ENCODE peak calls at places on chromosomes 13 and 19, in five cellular contexts. One of them, this sample, is unnamed.

GRCh38 chr13:110270507-110270906 is 36.5 kb downstream of the COL4A1 start:
- DNase-seq in OCI-LY7: no peak
- DNase-seq in GM23338: no peak
- DNase-seq in PC-3: no peak
- DNase-seq in neural progenitor cell: no peak
- DNase-seq in this sample: no peak

GRCh38 chr13:29767006-29767405 is 83.4 kb downstream of the UBL3 start:
- DNase-seq in OCI-LY7: no peak
- DNase-seq in GM23338: no peak
- DNase-seq in PC-3: no peak
- DNase-seq in neural progenitor cell: no peak
- DNase-seq in this sample: no peak

GRCh38 chr19:35902870-35903475 is 644 bp downstream of the HCST start:
- DNase-seq in OCI-LY7: no peak
- DNase-seq in GM23338: no peak
- DNase-seq in PC-3: no peak
- DNase-seq in neural progenitor cell: no peak
- DNase-seq in this sample: no peak

GRCh38 chr13:33100876-33101275 is 84.7 kb downstream of the KL start:
- DNase-seq in OCI-LY7: no peak
- DNase-seq in GM23338: no peak
- DNase-seq in PC-3: no peak
- DNase-seq in neural progenitor cell: no peak
- DNase-seq in this sample: no peak

GRCh38 chr13:47017476-47017875 is 120.6 kb upstream of the HTR2A start:
- DNase-seq in OCI-LY7: no peak
- DNase-seq in GM23338: no peak
- DNase-seq in PC-3: no peak
- DNase-seq in neural progenitor cell: no peak
- DNase-seq in this sample: no peak

GRCh38 chr19:13055213-13056051 is 47.2 kb downstream of the LYL1 start:
- DNase-seq in OCI-LY7: no peak
- DNase-seq in GM23338: peak
- DNase-seq in PC-3: peak
- DNase-seq in neural progenitor cell: peak
- DNase-seq in this sample: peak

GRCh38 chr19:12720851-12721655 is 2.7 kb downstream of the TNPO2 start:
- DNase-seq in OCI-LY7: peak
- DNase-seq in GM23338: peak
- DNase-seq in PC-3: peak
- DNase-seq in neural progenitor cell: peak
- DNase-seq in this sample: peak

GRCh38 chr13:106570354-106570822 is 2.5 kb upstream of the ARGLU1 start:
- DNase-seq in OCI-LY7: no peak
- DNase-seq in GM23338: peak
- DNase-seq in PC-3: no peak
- DNase-seq in neural progenitor cell: peak
- DNase-seq in this sample: peak

GRCh38 chr13:113582841-113583631 is 1.5 kb upstream of the TFDP1 start:
- DNase-seq in OCI-LY7: no peak
- DNase-seq in GM23338: no peak
- DNase-seq in PC-3: no peak
- DNase-seq in neural progenitor cell: no peak
- DNase-seq in this sample: peak

GRCh38 chr13:73708393-73708985 is 425.7 kb downstream of the KLF12 start:
- DNase-seq in OCI-LY7: peak
- DNase-seq in GM23338: peak
- DNase-seq in PC-3: peak
- DNase-seq in neural progenitor cell: peak
- DNase-seq in this sample: peak

GRCh38 chr19:19775891-19776205 is 42.9 kb upstream of the ZNF14 start:
- DNase-seq in OCI-LY7: no peak
- DNase-seq in GM23338: no peak
- DNase-seq in PC-3: no peak
- DNase-seq in neural progenitor cell: no peak
- DNase-seq in this sample: no peak

GRCh38 chr19:15107056-15108010 is at the start of gene SYDE1:
- DNase-seq in OCI-LY7: no peak
- DNase-seq in GM23338: peak
- DNase-seq in PC-3: peak
- DNase-seq in neural progenitor cell: peak
- DNase-seq in this sample: peak

GRCh38 chr19:5881543-5882299 is 11.4 kb upstream of the FUT5 start:
- DNase-seq in OCI-LY7: no peak
- DNase-seq in GM23338: no peak
- DNase-seq in PC-3: no peak
- DNase-seq in neural progenitor cell: no peak
- DNase-seq in this sample: no peak
- TF ChIP-seq EZH2phosphoT487 in OCI-LY7: no peak
- TF ChIP-seq EZH2phosphoT487 in GM23338: no peak
- TF ChIP-seq EZH2phosphoT487 in PC-3: no peak
- TF ChIP-seq EZH2phosphoT487 in neural progenitor cell: no peak
- TF ChIP-seq EZH2phosphoT487 in this sample: no peak

GRCh38 chr13:35699181-35699580 is 222.7 kb upstream of the MAB21L1 start:
- DNase-seq in OCI-LY7: no peak
- DNase-seq in GM23338: no peak
- DNase-seq in PC-3: peak
- DNase-seq in neural progenitor cell: no peak
- DNase-seq in this sample: no peak
- H3K27ac ChIP-seq in OCI-LY7: no peak
- H3K27ac ChIP-seq in GM23338: no peak
- H3K27ac ChIP-seq in PC-3: no peak
- H3K27ac ChIP-seq in neural progenitor cell: no peak
- H3K27ac ChIP-seq in this sample: peak

GRCh38 chr13:76882431-76882830 is 3.8 kb downstream of the KCTD12 start:
- DNase-seq in OCI-LY7: no peak
- DNase-seq in GM23338: no peak
- DNase-seq in PC-3: no peak
- DNase-seq in neural progenitor cell: no peak
- DNase-seq in this sample: no peak
- H3K4me2 ChIP-seq in OCI-LY7: no peak
- H3K4me2 ChIP-seq in GM23338: no peak
- H3K4me2 ChIP-seq in PC-3: no peak
- H3K4me2 ChIP-seq in neural progenitor cell: no peak
- H3K4me2 ChIP-seq in this sample: peak

GRCh38 chr19:2275588-2276428 is 6.2 kb downstream of the PEAK3 start:
- DNase-seq in OCI-LY7: no peak
- DNase-seq in GM23338: peak
- DNase-seq in PC-3: no peak
- DNase-seq in neural progenitor cell: no peak
- DNase-seq in this sample: no peak
- TF ChIP-seq EZH2phosphoT487 in OCI-LY7: no peak
- TF ChIP-seq EZH2phosphoT487 in GM23338: no peak
- TF ChIP-seq EZH2phosphoT487 in PC-3: no peak
- TF ChIP-seq EZH2phosphoT487 in neural progenitor cell: no peak
- TF ChIP-seq EZH2phosphoT487 in this sample: no peak

GRCh38 chr13:45778897-45779296 is 72.7 kb downstream of the SIAH3 start:
- DNase-seq in OCI-LY7: no peak
- DNase-seq in GM23338: no peak
- DNase-seq in PC-3: no peak
- DNase-seq in neural progenitor cell: no peak
- DNase-seq in this sample: no peak

GRCh38 chr13:45773944-45774343 is 71.8 kb downstream of the CBY2 start:
- DNase-seq in OCI-LY7: no peak
- DNase-seq in GM23338: no peak
- DNase-seq in PC-3: no peak
- DNase-seq in neural progenitor cell: no peak
- DNase-seq in this sample: no peak

GRCh38 chr13:45773236-45773635 is 71.1 kb downstream of the CBY2 start:
- DNase-seq in OCI-LY7: no peak
- DNase-seq in GM23338: no peak
- DNase-seq in PC-3: no peak
- DNase-seq in neural progenitor cell: no peak
- DNase-seq in this sample: no peak

GRCh38 chr13:45779901-45780300 is 71.7 kb downstream of the SIAH3 start:
- DNase-seq in OCI-LY7: no peak
- DNase-seq in GM23338: no peak
- DNase-seq in PC-3: no peak
- DNase-seq in neural progenitor cell: no peak
- DNase-seq in this sample: no peak

DNA sequence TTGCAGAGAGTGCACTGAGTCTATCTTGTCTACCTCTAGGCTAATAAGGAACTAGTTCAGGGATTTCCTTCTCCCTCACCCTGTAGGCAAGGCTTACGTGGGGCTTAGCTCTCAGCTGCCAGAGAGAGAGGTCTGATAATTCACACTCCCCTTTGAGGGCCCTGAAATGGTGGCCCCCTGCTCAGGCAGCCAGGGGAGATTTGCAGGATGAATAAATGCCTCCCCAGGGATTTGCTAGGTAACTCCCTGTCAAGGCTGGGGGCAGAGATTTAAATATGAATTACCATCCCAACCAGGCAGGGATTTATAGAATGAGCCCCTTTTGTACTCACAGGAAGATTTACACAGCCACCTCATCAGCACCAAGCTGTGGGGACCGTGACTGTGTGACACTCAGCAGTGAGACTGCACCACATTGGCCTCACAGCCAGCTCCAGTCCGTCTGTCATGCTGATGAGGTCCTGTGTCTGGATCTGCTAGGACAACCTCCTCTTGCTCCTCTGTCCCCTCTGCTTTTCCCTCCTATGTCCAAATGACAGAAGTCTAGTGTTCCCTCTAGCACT is 73.4 kb downstream of the CBY2 start:
- DNase-seq in OCI-LY7: no peak
- DNase-seq in GM23338: no peak
- DNase-seq in PC-3: no peak
- DNase-seq in neural progenitor cell: no peak
- DNase-seq in this sample: no peak
- H3K27ac ChIP-seq in OCI-LY7: no peak
- H3K27ac ChIP-seq in GM23338: no peak
- H3K27ac ChIP-seq in PC-3: no peak
- H3K27ac ChIP-seq in neural progenitor cell: no peak
- H3K27ac ChIP-seq in this sample: no peak

DNA sequence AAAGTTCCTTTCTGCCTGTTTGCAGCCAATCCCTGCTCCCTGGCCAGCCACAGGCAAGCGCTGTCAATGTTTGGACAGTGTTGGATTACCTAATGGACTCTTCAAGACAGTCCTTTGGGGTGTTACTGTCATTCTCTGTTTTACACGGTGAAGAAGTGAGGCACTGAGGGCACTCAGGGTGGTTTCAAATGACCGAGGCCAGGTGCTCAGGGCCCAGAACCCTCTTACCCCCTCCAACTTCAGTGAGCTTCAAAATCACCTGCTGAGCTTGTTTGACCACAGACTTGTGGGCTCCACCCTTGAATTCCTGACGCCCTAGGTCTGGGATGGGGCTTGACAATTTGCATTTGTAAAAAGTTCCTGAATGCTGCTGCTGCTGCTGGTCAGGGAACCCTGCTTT is 97.9 kb downstream of the GGACT start:
- DNase-seq in OCI-LY7: no peak
- DNase-seq in GM23338: peak
- DNase-seq in PC-3: no peak
- DNase-seq in neural progenitor cell: peak
- DNase-seq in this sample: no peak
- H3K4me2 ChIP-seq in OCI-LY7: no peak
- H3K4me2 ChIP-seq in GM23338: peak
- H3K4me2 ChIP-seq in PC-3: no peak
- H3K4me2 ChIP-seq in neural progenitor cell: peak
- H3K4me2 ChIP-seq in this sample: no peak

This sample was measured in hepatocyte.